ENCODE peak calls at places on chromosomes 4 and X, in ten cellular contexts. X is neural crest cell; H is heart left ventricle; M is endodermal cell; W is activated CD8-positive, alpha-beta T cell treated with anti-CD3 and anti-CD28 coated beads for 36 hours; D is OCI-LY7; Y is kidney epithelial cell; G is mucosa of descending colon; N is WTC11; F is HFFc6. V is an unnamed sample.

GRCh38 chr4:152106113-152106763 is 345.4 kb upstream of the GATB start:
- DNase-seq in X (no peak), G (peak), N (no peak), D (no peak), F (peak), H (peak), M (no peak), Y (peak), W (peak), V (peak)

GRCh38 chr4:65508169-65508568 is 162.1 kb downstream of the EPHA5 start:
- DNase-seq in Y (peak), X (no peak), D (no peak), F (no peak), G (no peak), H (no peak), N (no peak), M (no peak), W (no peak), V (no peak)

GRCh38 chr4:153232768-153233167 is 28.5 kb downstream of the TRIM2 start:
- DNase-seq in X (no peak), M (peak), F (no peak), G (peak), Y (no peak), N (peak), W (no peak), D (peak), H (peak), V (no peak)

GRCh38 chr4:93830090-93830818 is 1.7 kb downstream of the ATOH1 start:
- DNase-seq in F (no peak), Y (no peak), G (no peak), M (no peak), W (no peak), H (no peak), D (no peak), N (no peak), X (no peak), V (no peak)

GRCh38 chr4:2348786-2349185 is 69.7 kb downstream of the ZFYVE28 start:
- DNase-seq in H (no peak), F (no peak), G (no peak), W (no peak), X (no peak), M (no peak), D (no peak), N (no peak), Y (no peak), V (no peak)

GRCh38 chr4:184097815-184098214 is 119.9 kb downstream of the ENPP6 start:
- DNase-seq in D (no peak), N (no peak), H (no peak), F (no peak), M (no peak), W (no peak), G (no peak), X (no peak), Y (no peak), V (no peak)

GRCh38 chr4:3607690-3608514 is 75.7 kb upstream of the LRPAP1 start:
- DNase-seq in M (peak), W (no peak), D (no peak), H (no peak), N (no peak), Y (no peak), X (no peak), G (no peak), F (no peak), V (no peak)

GRCh38 chr4:498328-498919 is 532 bp downstream of the ZNF721 start:
- DNase-seq in X (no peak), Y (no peak), M (no peak), N (no peak), W (peak), H (no peak), D (no peak), G (no peak), F (no peak), V (no peak)

GRCh38 chr4:85393201-85393600 is 81.7 kb upstream of the ARHGAP24 start:
- DNase-seq in W (no peak), F (no peak), H (no peak), M (no peak), Y (no peak), G (no peak), X (no peak), D (no peak), N (no peak), V (no peak)

GRCh38 chr4:14237911-14238310 is 610.4 kb upstream of the BOD1L1 start:
- DNase-seq in F (no peak), D (no peak), W (no peak), X (no peak), M (no peak), N (no peak), G (no peak), Y (no peak), H (no peak), V (no peak)

GRCh38 chr4:14233126-14233525 is 605.6 kb upstream of the BOD1L1 start:
- DNase-seq in M (no peak), N (no peak), G (no peak), X (no peak), Y (no peak), F (no peak), D (no peak), H (peak), W (no peak), V (no peak)

GRCh38 chr4:14236359-14236758 is 608.8 kb upstream of the BOD1L1 start:
- DNase-seq in W (no peak), N (no peak), D (no peak), Y (no peak), F (no peak), H (no peak), G (no peak), M (no peak), X (no peak), V (no peak)

DNA sequence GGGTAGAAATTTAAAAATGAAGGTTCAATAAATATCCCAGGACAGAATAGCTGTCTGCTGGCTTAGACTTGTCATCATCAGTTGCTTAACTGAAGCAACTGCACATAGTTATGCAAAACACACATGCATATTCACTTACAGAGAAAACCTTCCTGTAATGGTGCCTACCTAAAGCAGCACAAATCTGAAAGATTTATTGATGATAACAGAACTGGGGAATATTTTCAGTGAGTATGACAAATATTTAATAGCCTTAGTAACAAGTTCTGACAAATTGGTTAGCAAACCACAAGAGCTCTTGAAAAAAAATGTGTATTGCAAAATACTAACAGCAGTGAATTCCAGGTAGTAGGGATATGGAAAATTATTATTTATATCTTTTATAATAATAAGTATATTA is 606.8 kb upstream of the BOD1L1 start:
- DNase-seq in M (no peak), G (no peak), X (no peak), F (no peak), N (no peak), W (no peak), D (no peak), H (no peak), Y (no peak), V (no peak)
- TF ChIP-seq CTCF in M (no peak), G (no peak), X (no peak), F (no peak), N (no peak), W (no peak), D (no peak), H (no peak), Y (no peak), V (no peak)

GRCh38 chrX:23634181-23634580 is 33.1 kb upstream of the PRDX4 start:
- DNase-seq in W (no peak), N (no peak), F (no peak), Y (no peak), H (no peak), X (no peak), M (no peak), D (no peak), G (no peak), V (no peak)
- TF ChIP-seq CTCF in W (peak), N (no peak), F (peak), Y (peak), H (no peak), X (peak), M (peak), D (peak), G (no peak), V (no peak)

DNA sequence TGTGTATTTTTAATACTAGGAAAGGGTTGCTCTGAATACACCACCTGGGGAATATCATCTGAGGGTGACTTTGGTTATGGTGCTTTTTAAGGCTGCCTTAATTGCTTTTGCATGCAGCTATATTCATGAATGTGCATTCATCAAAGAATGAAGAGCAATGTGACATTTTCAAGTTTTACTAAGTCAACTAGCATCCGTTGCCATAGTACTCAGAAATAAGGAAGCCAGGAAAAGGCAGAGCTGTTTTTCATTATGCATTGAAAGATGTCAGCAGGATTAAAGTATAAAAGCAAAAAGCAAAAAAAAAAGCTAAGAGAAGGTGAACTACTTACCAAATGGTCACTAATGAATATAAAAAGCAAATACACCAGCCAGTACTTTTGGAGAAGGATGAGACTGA is 67.5 kb upstream of the PCDH18 start:
- DNase-seq in M (no peak), Y (no peak), H (no peak), W (no peak), D (no peak), G (no peak), F (no peak), X (no peak), N (no peak), V (no peak)
- TF ChIP-seq CTCF in M (no peak), Y (no peak), H (no peak), W (no peak), D (no peak), G (no peak), F (no peak), X (no peak), N (no peak), V (no peak)

GRCh38 chr4:118287691-118288090 is 65.1 kb downstream of the PRSS12 start:
- DNase-seq in X (no peak), H (no peak), W (no peak), G (no peak), F (no peak), M (no peak), D (no peak), N (no peak), Y (no peak), V (no peak)

GRCh38 chr4:118290951-118291350 is 61.9 kb downstream of the PRSS12 start:
- DNase-seq in X (no peak), G (no peak), N (no peak), F (no peak), H (no peak), D (no peak), Y (no peak), M (no peak), W (no peak), V (no peak)

GRCh38 chr4:118288097-118288496 is 64.7 kb downstream of the PRSS12 start:
- DNase-seq in H (no peak), M (no peak), W (no peak), Y (no peak), X (no peak), D (no peak), G (no peak), N (no peak), F (peak), V (peak)

GRCh38 chr4:118286685-118287084 is 66.1 kb downstream of the PRSS12 start:
- DNase-seq in H (no peak), M (no peak), G (no peak), Y (no peak), X (no peak), F (no peak), N (no peak), D (no peak), W (no peak), V (no peak)

GRCh38 chr4:118289794-118290193 is 63.0 kb downstream of the PRSS12 start:
- DNase-seq in Y (no peak), N (no peak), M (no peak), H (no peak), G (no peak), F (peak), D (no peak), W (no peak), X (no peak), V (peak)
- TF ChIP-seq CTCF in Y (no peak), N (no peak), M (no peak), H (no peak), G (no peak), F (no peak), D (no peak), W (no peak), X (no peak), V (no peak)

V was measured in AG09319.